ENCODE peak calls at places on chromosomes 11 and 22, in six cellular contexts. P is fibroblast of lung, Q is mesendoderm, G is SK-N-SH, T is GM23248, N is colonic mucosa. A is an unnamed sample.

GRCh38 chr11:44698228-44698923 is 28.4 kb upstream of the TSPAN18 start:
- DNase-seq in P (no peak), Q (no peak), G (no peak), T (no peak), N (no peak), A (no peak)

GRCh38 chr22:36435516-36436415 is 45.7 kb downstream of the TXN2 start:
- DNase-seq in P (no peak), Q (peak), G (no peak), T (no peak), N (peak), A (peak)

GRCh38 chr11:67645521-67646457 is 4.7 kb downstream of the ACY3 start:
- DNase-seq in P (no peak), Q (peak), G (no peak), T (no peak), N (no peak), A (peak)

GRCh38 chr11:120527111-120527748 is 15.7 kb downstream of the GRIK4 start:
- DNase-seq in P (peak), Q (peak), G (peak), T (peak), N (no peak), A (peak)

GRCh38 chr22:25845985-25846745 is 104.2 kb downstream of the MYO18B start:
- DNase-seq in P (no peak), Q (no peak), G (no peak), T (peak), N (no peak), A (no peak)

GRCh38 chr11:118198370-118198769 is 21.9 kb upstream of the SCN2B start:
- DNase-seq in P (peak), Q (peak), G (peak), T (peak), N (peak), A (peak)

GRCh38 chr11:47869548-47870393 is 21.6 kb upstream of the NUP160 start:
- DNase-seq in P (peak), Q (no peak), G (no peak), T (peak), N (no peak), A (no peak)

GRCh38 chr11:61058583-61059259 is 43.6 kb upstream of the CD5 start:
- DNase-seq in P (no peak), Q (no peak), G (no peak), T (no peak), N (no peak), A (peak)

GRCh38 chr11:105000797-105001196 is 22.2 kb downstream of the CASP5 start:
- DNase-seq in P (no peak), Q (peak), G (no peak), T (peak), N (no peak), A (peak)

GRCh38 chr11:36088234-36088975 is 144.5 kb downstream of the LDLRAD3 start:
- DNase-seq in P (peak), Q (no peak), G (no peak), T (peak), N (no peak), A (peak)

GRCh38 chr11:27296406-27296994 is 66.5 kb downstream of the CCDC34 start:
- DNase-seq in P (peak), Q (peak), G (peak), T (peak), N (no peak), A (no peak)

GRCh38 chr11:113363406-113363805 is 24.2 kb upstream of the ANKK1 start:
- DNase-seq in P (no peak), Q (no peak), G (no peak), T (no peak), N (no peak), A (no peak)

GRCh38 chr11:35343033-35343598 is 76.2 kb downstream of the SLC1A2 start:
- DNase-seq in P (no peak), Q (no peak), G (no peak), T (no peak), N (no peak), A (no peak)

GRCh38 chr11:59289782-59290181 is 68.9 kb upstream of the OR5AN1 start:
- DNase-seq in P (no peak), Q (no peak), G (no peak), T (no peak), N (no peak), A (no peak)

GRCh38 chr11:121696177-121696863 is 243.6 kb upstream of the SORL1-AS1 start:
- DNase-seq in P (peak), Q (peak), G (no peak), T (no peak), N (no peak), A (no peak)

GRCh38 chr22:32991353-32992115 is 66.6 kb downstream of the SYN3 start:
- DNase-seq in P (peak), Q (no peak), G (peak), T (peak), N (no peak), A (no peak)

GRCh38 chr11:71336176-71336995 is 84.0 kb upstream of the SHANK2 start:
- DNase-seq in P (no peak), Q (no peak), G (peak), T (no peak), N (no peak), A (no peak)

GRCh38 chr11:16793009-16793408 is 54.6 kb downstream of the C11orf58 start:
- DNase-seq in P (no peak), Q (no peak), G (no peak), T (no peak), N (no peak), A (no peak)

GRCh38 chr11:105609341-105609781 is 512 bp upstream of the GRIA4 start:
- DNase-seq in P (no peak), Q (peak), G (peak), T (peak), N (peak), A (peak)

GRCh38 chr22:25068701-25069100 is 116.2 kb downstream of the KIAA1671 start:
- DNase-seq in P (no peak), Q (no peak), G (peak), T (no peak), N (no peak), A (no peak)

GRCh38 chr11:127609025-127609788 is 608.6 kb upstream of the KIRREL3 start:
- DNase-seq in P (no peak), Q (no peak), G (no peak), T (no peak), N (no peak), A (peak)

GRCh38 chr11:468036-468435 is 18.0 kb downstream of the PTDSS2 start:
- DNase-seq in P (no peak), Q (no peak), G (peak), T (no peak), N (no peak), A (no peak)
- H3K4me3 ChIP-seq in P (no peak), Q (no peak), G (no peak), T (no peak), N (no peak), A (no peak)

DNA sequence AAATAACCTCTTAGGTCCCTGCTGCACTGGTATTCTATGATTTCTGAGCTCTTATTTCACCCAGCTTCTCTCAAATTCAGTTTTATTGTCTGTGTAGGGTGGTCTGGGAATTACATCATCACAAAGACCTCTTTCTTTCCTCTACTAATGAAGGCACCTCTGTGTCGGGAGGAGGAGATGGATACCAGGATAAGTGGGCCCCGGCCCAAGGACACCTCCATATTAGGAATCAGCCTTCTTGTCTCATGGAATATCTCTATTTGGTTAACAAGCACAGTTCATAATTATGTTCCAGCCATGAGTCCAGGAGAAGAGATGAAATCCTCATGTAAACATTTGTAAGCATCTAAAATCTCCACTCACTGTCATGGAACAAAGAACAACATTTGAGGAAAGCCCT is 9.4 kb downstream of the PARVA start:
- DNase-seq in P (no peak), Q (no peak), G (no peak), T (no peak), N (no peak), A (no peak)
- H3K9ac ChIP-seq in P (no peak), Q (no peak), G (no peak), T (no peak), N (no peak), A (no peak)

GRCh38 chr11:74288161-74288560 is 23.3 kb downstream of the P4HA3 start:
- DNase-seq in P (peak), Q (no peak), G (no peak), T (peak), N (no peak), A (no peak)
- H3K27ac ChIP-seq in P (peak), Q (no peak), G (peak), T (peak), N (no peak), A (no peak)

DNA sequence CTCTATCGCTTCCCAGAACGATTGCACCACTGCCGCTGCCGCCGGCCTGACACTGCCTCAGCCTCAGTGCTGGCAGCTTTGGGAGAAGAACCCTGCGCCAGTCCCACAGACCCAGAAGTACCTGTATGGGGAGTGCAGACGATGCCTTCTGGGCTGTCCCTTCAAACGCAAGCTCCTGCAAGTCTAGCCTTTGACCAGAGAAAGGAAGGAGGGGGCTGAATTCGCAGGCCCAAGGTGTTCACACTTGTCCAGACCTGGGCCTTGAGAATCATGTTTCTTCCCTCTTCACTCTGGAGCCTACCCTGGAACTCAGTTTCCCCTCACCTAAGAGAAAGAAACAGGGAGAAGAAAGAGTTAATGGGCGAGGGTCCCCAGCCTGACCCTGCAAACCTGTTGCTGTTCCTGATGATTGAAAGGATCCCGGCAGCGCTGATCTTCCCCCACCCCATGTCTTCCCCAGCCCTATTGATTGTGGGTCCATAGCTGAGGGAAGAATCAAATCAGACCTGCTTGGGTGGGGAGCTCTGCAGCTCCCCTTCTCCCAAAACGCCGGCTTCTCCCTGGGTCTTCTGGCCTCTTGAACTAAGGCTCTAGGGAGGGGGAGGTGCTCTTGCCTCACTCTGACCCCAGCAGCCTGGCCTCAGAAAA is 786 bp upstream of the MCAM start:
- DNase-seq in P (no peak), Q (no peak), G (peak), T (no peak), N (no peak), A (no peak)
- H3K4me3 ChIP-seq in P (no peak), Q (no peak), G (peak), T (no peak), N (no peak), A (no peak)

DNA sequence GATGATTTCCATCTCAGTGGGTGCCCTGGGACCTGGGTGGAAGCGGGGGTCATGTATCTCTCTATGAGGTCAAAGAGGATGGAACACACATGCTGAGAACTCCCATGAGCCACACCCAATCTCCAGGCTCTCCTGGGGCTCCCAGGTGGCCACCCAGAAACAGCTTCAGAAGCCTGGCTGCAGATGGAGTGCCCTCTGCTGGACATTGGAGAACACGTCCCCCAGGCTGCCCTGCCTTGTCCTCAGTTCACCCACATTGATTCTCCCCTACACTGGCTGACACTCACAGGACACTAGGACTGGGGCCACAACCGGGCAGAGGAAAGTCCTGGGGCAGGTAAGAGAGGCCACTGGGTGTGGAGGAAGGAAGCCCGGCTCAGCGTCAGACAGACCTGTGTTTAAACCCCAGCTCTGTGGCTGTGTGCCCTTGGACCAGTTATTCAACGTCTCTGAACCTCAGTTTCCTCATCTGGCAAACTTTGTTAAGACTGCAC is 4.5 kb upstream of the NOL12 start:
- DNase-seq in P (peak), Q (peak), G (peak), T (peak), N (peak), A (peak)
- H3K9ac ChIP-seq in P (no peak), Q (no peak), G (no peak), T (no peak), N (no peak), A (no peak)

GRCh38 chr22:30305519-30305905 is 16.2 kb upstream of the CASTOR1 start:
- DNase-seq in P (no peak), Q (no peak), G (no peak), T (peak), N (peak), A (no peak)

GRCh38 chr22:30302810-30303138 is 13.5 kb upstream of the CASTOR1 start:
- DNase-seq in P (peak), Q (no peak), G (no peak), T (no peak), N (no peak), A (no peak)

GRCh38 chr22:30306629-30307016 is 17.3 kb upstream of the CASTOR1 start:
- DNase-seq in P (no peak), Q (no peak), G (no peak), T (no peak), N (no peak), A (no peak)

GRCh38 chr22:30305906-30306628 is 16.8 kb upstream of the CASTOR1 start:
- DNase-seq in P (no peak), Q (no peak), G (no peak), T (peak), N (peak), A (no peak)

DNA sequence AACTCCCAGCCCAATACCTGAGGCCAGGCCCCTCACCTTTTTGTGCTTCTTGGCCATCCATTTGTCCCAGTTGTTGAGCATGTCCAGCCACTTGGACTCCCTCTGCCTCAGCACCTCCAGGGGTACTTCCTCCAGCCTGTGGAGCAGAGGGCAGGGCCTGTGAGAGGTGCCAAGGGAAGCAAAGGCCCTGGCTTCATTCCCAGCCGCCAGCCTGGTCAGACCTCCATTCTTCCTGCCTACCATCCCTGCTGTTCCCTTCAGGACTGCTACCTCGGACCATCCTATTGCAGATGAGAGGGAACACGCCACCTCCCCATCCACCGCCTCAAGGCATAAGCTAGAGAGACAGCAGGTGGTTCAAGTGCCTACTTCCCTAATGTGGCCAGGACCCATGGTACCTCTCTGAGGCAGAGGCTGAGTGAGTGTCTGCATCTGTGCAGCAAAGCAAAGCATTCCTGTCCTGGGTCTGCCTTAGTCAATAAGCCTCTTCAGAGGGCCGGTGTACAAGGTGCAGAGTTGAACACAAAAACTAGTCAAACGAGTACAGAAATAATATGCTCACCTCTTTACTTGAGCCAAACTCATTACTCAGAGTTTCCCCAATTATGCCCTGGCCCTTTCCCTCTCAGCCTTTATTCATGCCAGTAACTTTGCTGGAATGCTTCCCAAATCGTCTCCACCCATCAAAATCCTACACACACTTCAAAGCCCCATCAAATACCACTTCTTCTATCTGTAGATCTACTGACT is 15.4 kb upstream of the CASTOR1 start:
- DNase-seq in P (peak), Q (no peak), G (no peak), T (peak), N (no peak), A (no peak)
- H3K27ac ChIP-seq in P (no peak), Q (no peak), G (no peak), T (peak), N (peak), A (no peak)

DNA sequence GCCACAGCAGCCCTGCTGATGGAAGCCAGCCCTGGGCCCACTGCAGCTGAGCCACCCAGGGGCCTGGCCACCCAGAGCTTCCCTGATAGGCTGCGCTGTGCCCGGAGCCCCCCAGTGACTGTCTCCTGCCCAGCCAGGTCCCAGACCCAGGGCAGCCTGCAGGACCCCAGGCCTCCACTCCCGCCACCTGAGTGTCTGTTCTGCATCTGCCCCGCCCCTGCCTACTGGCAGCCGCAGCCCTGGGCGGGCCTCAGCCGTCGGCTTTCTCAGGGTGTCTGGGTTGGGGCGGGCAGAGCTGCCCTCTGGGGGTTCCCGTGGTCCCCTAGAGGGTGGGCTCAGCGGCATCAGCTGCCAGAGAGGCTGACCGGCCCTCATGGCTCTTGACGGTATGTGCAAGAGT is 12.5 kb upstream of the PIM3 start:
- DNase-seq in P (no peak), Q (no peak), G (no peak), T (no peak), N (peak), A (no peak)
- H3K4me3 ChIP-seq in P (no peak), Q (no peak), G (no peak), T (no peak), N (peak), A (no peak)

GRCh38 chr22:31626427-31627150 is 35.4 kb downstream of the PISD start:
- DNase-seq in P (no peak), Q (no peak), G (no peak), T (peak), N (no peak), A (peak)
- H3K9ac ChIP-seq in P (no peak), Q (peak), G (no peak), T (peak), N (no peak), A (no peak)

DNA sequence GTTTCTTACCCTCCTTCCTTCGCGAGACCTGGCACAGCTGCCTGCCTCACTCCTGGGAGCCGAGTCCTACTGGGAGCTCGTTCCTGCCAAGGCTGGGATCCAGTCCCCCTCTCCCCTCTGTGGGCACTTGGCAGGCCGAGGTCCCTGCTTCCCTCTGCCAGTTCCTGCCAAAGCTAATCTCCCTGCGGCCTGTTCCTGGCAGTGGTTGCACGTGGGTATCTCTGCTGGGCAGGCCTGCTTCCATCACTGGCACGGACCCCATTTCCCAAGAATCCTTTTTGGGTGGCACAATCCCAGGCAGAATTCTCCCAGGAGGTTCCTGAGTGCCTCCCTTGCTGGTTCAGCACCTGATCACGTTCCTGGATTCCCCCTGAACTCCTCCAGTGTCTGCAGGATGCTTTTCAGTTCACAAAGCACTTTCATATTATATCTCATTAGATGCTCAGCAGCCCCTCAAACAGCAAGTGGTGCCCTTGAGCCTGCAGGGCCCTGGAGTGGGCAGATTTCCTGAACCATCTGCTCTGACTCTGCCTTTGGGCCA is 96.5 kb downstream of the RRM1 start:
- DNase-seq in P (no peak), Q (no peak), G (no peak), T (no peak), N (no peak), A (no peak)
- H3K27ac ChIP-seq in P (no peak), Q (no peak), G (no peak), T (no peak), N (no peak), A (no peak)